ENCODE peak calls at places on chromosomes 13 and 19, in six cellular contexts. One of them, this sample, is unnamed.

GRCh38 chr13:22081430-22081829 is 410.6 kb downstream of the FGF9 start:
- DNase-seq in K562: no peak
- DNase-seq in SK-N-SH: no peak
- DNase-seq in GM12878: no peak
- DNase-seq in HepG2: no peak
- DNase-seq in HCT116: no peak
- DNase-seq in this sample: no peak

GRCh38 chr13:105037064-105037463 is 1498.4 kb downstream of the EFNB2 start:
- DNase-seq in SK-N-SH: no peak
- DNase-seq in K562: no peak
- DNase-seq in GM12878: no peak
- DNase-seq in HepG2: no peak
- DNase-seq in HCT116: no peak
- DNase-seq in this sample: no peak

GRCh38 chr19:58274771-58275199 is 4.0 kb upstream of the ZNF8 start:
- DNase-seq in HepG2: no peak
- DNase-seq in K562: no peak
- DNase-seq in HCT116: no peak
- DNase-seq in GM12878: no peak
- DNase-seq in SK-N-SH: no peak
- DNase-seq in this sample: no peak

GRCh38 chr13:42525035-42525504 is 48.9 kb upstream of the TNFSF11 start:
- DNase-seq in SK-N-SH: no peak
- DNase-seq in HCT116: no peak
- DNase-seq in HepG2: no peak
- DNase-seq in GM12878: no peak
- DNase-seq in K562: no peak
- DNase-seq in this sample: peak; percentile 27

GRCh38 chr13:32023698-32024097 is 7.9 kb upstream of the FRY start:
- DNase-seq in K562: no peak
- DNase-seq in SK-N-SH: no peak
- DNase-seq in HepG2: no peak
- DNase-seq in GM12878: no peak
- DNase-seq in HCT116: no peak
- DNase-seq in this sample: no peak

GRCh38 chr13:45464141-45464686 is 525 bp upstream of the COG3 start:
- DNase-seq in HepG2: no peak
- DNase-seq in SK-N-SH: no peak
- DNase-seq in K562: no peak
- DNase-seq in HCT116: no peak
- DNase-seq in GM12878: no peak
- DNase-seq in this sample: no peak

GRCh38 chr19:7751157-7751783 is 3.9 kb upstream of the CD209 start:
- DNase-seq in SK-N-SH: no peak
- DNase-seq in K562: no peak
- DNase-seq in HepG2: no peak
- DNase-seq in HCT116: no peak
- DNase-seq in GM12878: peak; percentile 56
- DNase-seq in this sample: no peak

GRCh38 chr13:44347301-44347700 is 26.3 kb upstream of the SERP2 start:
- DNase-seq in SK-N-SH: no peak
- DNase-seq in K562: no peak
- DNase-seq in HepG2: no peak
- DNase-seq in HCT116: no peak
- DNase-seq in GM12878: no peak
- DNase-seq in this sample: no peak

GRCh38 chr13:35164324-35164932 is 222.4 kb downstream of the NBEA start:
- DNase-seq in HCT116: peak; percentile 15
- DNase-seq in K562: peak; percentile 15
- DNase-seq in HepG2: peak; percentile 20
- DNase-seq in SK-N-SH: peak; percentile 16
- DNase-seq in GM12878: peak; percentile 40
- DNase-seq in this sample: peak; percentile 40

GRCh38 chr19:6737873-6738725 is 719 bp upstream of the GPR108 start:
- DNase-seq in HepG2: peak; percentile 87
- DNase-seq in SK-N-SH: no peak
- DNase-seq in GM12878: no peak
- DNase-seq in HCT116: no peak
- DNase-seq in K562: peak; percentile 32
- DNase-seq in this sample: peak; percentile 87

GRCh38 chr13:71218960-71219359 is 648.0 kb downstream of the DACH1 start:
- DNase-seq in HepG2: peak; percentile 7
- DNase-seq in HCT116: no peak
- DNase-seq in K562: no peak
- DNase-seq in GM12878: no peak
- DNase-seq in SK-N-SH: peak; percentile 5
- DNase-seq in this sample: peak; percentile 71

GRCh38 chr13:45456196-45456972 is 8.4 kb upstream of the COG3 start:
- DNase-seq in GM12878: no peak
- DNase-seq in K562: no peak
- DNase-seq in HCT116: no peak
- DNase-seq in HepG2: no peak
- DNase-seq in SK-N-SH: no peak
- DNase-seq in this sample: no peak

GRCh38 chr13:103698000-103698399 is 631.8 kb upstream of the SLC10A2 start:
- DNase-seq in K562: no peak
- DNase-seq in GM12878: no peak
- DNase-seq in HepG2: no peak
- DNase-seq in HCT116: no peak
- DNase-seq in SK-N-SH: no peak
- DNase-seq in this sample: peak; percentile 49

GRCh38 chr13:99941911-99942310 is 29.7 kb downstream of the ZIC5 start:
- DNase-seq in HCT116: no peak
- DNase-seq in HepG2: no peak
- DNase-seq in GM12878: no peak
- DNase-seq in SK-N-SH: no peak
- DNase-seq in K562: no peak
- DNase-seq in this sample: no peak

DNA sequence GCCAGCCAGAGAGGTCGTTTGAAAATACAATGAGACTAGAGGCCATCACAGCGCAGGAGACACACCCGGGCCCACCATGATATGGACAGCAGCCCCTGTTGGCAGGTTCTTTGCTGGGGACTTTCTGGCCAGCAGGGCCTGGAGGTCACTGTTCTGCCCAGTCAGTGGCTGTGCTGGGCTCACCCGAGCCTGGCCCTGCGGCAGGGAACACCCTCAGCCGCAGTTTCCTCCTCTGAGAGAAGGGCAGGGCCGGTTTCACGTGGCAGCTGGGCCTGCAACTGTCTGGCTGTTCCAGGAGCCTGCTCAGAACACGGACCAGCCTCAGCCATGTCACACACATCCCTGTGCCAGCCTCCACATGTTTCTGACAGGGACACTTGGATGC is 39.4 kb downstream of the ADPRHL1 start:
- DNase-seq in HepG2: no peak
- DNase-seq in K562: no peak
- DNase-seq in SK-N-SH: no peak
- DNase-seq in HCT116: no peak
- DNase-seq in GM12878: no peak
- DNase-seq in this sample: no peak
- TF ChIP-seq JUND in HepG2: no peak
- TF ChIP-seq JUND in K562: no peak
- TF ChIP-seq JUND in SK-N-SH: no peak
- TF ChIP-seq JUND in HCT116: no peak
- TF ChIP-seq JUND in GM12878: no peak
- TF ChIP-seq JUND in this sample: no peak

GRCh38 chr13:95154441-95154886 is 146.8 kb downstream of the ABCC4 start:
- DNase-seq in HepG2: no peak
- DNase-seq in K562: no peak
- DNase-seq in GM12878: no peak
- DNase-seq in SK-N-SH: no peak
- DNase-seq in HCT116: no peak
- DNase-seq in this sample: no peak
- TF ChIP-seq JUND in HepG2: no peak
- TF ChIP-seq JUND in K562: no peak
- TF ChIP-seq JUND in GM12878: no peak
- TF ChIP-seq JUND in SK-N-SH: no peak
- TF ChIP-seq JUND in HCT116: no peak
- TF ChIP-seq JUND in this sample: no peak

GRCh38 chr13:57527114-57527770 is 104.3 kb upstream of the PCDH17 start:
- DNase-seq in GM12878: no peak
- DNase-seq in HepG2: no peak
- DNase-seq in SK-N-SH: no peak
- DNase-seq in K562: no peak
- DNase-seq in HCT116: no peak
- DNase-seq in this sample: no peak
- TF ChIP-seq JUND in GM12878: no peak
- TF ChIP-seq JUND in HepG2: no peak
- TF ChIP-seq JUND in SK-N-SH: no peak
- TF ChIP-seq JUND in K562: no peak
- TF ChIP-seq JUND in HCT116: no peak
- TF ChIP-seq JUND in this sample: no peak

DNA sequence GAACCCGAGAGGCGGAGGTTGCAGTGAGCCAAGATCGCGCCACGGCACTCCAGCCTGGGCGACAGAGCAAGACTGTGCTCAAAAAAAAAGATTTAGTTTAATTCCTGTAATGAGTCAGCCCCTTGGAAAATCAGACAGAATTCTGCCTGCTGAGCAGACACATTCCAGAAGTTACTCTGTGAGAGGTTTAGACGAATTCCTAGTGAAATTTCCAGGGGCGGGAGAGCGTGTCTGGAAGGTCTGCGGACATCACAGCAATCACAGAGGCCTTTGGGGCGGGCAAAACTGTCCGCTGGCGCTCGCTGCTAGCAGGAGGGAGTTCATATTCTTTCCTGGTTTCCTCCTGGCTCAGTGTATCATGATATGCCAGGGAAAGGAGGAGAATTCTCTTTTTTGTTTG is 17.5 kb downstream of the MISP start:
- DNase-seq in HCT116: no peak
- DNase-seq in SK-N-SH: no peak
- DNase-seq in HepG2: no peak
- DNase-seq in K562: no peak
- DNase-seq in GM12878: no peak
- DNase-seq in this sample: no peak
- TF ChIP-seq JUND in HCT116: no peak
- TF ChIP-seq JUND in SK-N-SH: no peak
- TF ChIP-seq JUND in HepG2: no peak
- TF ChIP-seq JUND in K562: no peak
- TF ChIP-seq JUND in GM12878: no peak
- TF ChIP-seq JUND in this sample: no peak

DNA sequence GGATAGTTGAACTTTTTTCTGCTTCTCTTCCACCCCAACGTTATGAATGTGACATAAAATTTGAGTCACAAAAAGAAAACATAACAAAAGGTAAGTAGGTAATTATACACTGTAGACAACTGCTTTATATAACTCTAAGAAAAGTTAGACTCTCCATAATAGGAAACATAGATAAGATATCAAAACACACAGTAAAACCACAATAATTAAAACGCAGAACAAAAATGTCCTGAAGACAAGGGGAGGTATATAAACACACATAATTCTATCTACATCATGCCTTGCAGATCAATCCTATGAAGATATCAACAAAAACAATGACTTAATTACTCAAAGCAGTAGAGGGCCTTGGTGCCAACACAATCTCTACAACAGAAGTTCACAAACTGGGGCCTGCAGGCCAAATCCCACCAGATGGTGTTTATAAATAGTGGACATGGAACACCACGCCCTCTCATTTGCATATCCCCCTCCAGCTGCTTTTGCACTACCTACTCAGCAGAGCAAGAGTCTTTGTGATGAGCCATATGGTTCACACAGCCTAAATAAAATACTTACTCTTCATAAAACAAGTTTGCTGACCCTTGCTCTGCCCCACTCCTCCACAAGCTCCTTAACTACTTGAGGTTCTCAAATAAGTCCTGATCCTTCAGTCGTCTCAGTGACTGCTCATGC is 254.7 kb downstream of the KLF12 start:
- DNase-seq in SK-N-SH: no peak
- DNase-seq in HepG2: no peak
- DNase-seq in K562: no peak
- DNase-seq in GM12878: no peak
- DNase-seq in HCT116: no peak
- DNase-seq in this sample: no peak
- TF ChIP-seq JUND in SK-N-SH: no peak
- TF ChIP-seq JUND in HepG2: no peak
- TF ChIP-seq JUND in K562: no peak
- TF ChIP-seq JUND in GM12878: no peak
- TF ChIP-seq JUND in HCT116: no peak
- TF ChIP-seq JUND in this sample: no peak

DNA sequence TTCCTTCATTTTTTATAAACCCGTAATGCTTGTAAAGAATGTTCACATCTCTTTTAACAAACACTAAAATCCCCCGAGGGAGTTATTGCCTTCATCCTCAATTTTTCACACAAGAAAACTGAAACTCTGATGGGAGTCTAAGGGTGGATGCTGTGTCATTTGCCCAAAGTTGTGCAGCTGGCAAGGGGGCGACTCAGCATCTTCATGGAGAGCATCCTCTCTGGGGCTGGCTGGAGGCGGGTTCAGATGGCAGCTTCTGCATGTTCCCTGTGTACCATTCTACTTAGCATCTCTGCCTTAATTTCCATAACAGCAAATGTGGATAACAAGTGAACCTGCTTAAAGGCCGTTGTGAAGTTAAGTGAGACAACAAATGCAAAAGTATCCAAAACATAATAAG is 256.4 kb downstream of the IRS2 start:
- DNase-seq in HepG2: no peak
- DNase-seq in HCT116: no peak
- DNase-seq in GM12878: no peak
- DNase-seq in SK-N-SH: no peak
- DNase-seq in K562: no peak
- DNase-seq in this sample: no peak
- TF ChIP-seq JUND in HepG2: no peak
- TF ChIP-seq JUND in HCT116: no peak
- TF ChIP-seq JUND in GM12878: no peak
- TF ChIP-seq JUND in SK-N-SH: no peak
- TF ChIP-seq JUND in K562: no peak
- TF ChIP-seq JUND in this sample: no peak

GRCh38 chr19:27793644-27794443 is 1419.1 kb downstream of the UQCRFS1 start:
- DNase-seq in HCT116: peak; percentile 87
- DNase-seq in SK-N-SH: peak; percentile 85
- DNase-seq in K562: peak; percentile 83
- DNase-seq in GM12878: peak; percentile 71
- DNase-seq in HepG2: peak; percentile 92
- DNase-seq in this sample: peak; percentile 55

GRCh38 chr19:27796540-27796939 is 1416.4 kb downstream of the UQCRFS1 start:
- DNase-seq in HepG2: no peak
- DNase-seq in SK-N-SH: no peak
- DNase-seq in GM12878: no peak
- DNase-seq in K562: no peak
- DNase-seq in HCT116: no peak
- DNase-seq in this sample: no peak

GRCh38 chr19:27794444-27795042 is 1418.4 kb downstream of the UQCRFS1 start:
- DNase-seq in HCT116: no peak
- DNase-seq in SK-N-SH: no peak
- DNase-seq in GM12878: no peak
- DNase-seq in HepG2: peak; percentile 16
- DNase-seq in K562: peak; percentile 40
- DNase-seq in this sample: peak; percentile 45

GRCh38 chr19:27795369-27795768 is 1417.6 kb downstream of the UQCRFS1 start:
- DNase-seq in HCT116: no peak
- DNase-seq in SK-N-SH: no peak
- DNase-seq in GM12878: no peak
- DNase-seq in K562: no peak
- DNase-seq in HepG2: no peak
- DNase-seq in this sample: no peak

DNA sequence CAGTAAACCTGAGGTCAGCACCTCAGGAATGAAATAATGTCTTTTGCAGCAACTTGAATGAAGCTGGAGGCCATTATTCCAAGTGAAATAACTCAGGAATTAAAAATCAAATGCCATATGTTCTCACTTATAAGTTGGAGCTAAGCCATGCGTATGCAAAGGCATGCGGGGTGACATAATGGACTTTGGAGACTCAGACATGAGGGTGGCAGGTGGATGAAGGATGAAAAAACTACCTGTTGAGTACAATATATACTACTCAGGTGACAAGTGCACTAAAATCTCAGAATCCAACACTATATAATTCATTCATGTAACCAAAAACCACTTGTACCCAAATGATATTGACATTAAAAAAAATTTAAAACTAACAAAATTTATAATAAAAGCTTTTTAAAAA is 1416.9 kb downstream of the UQCRFS1 start:
- DNase-seq in SK-N-SH: no peak
- DNase-seq in HepG2: no peak
- DNase-seq in K562: no peak
- DNase-seq in HCT116: no peak
- DNase-seq in GM12878: no peak
- DNase-seq in this sample: no peak
- TF ChIP-seq JUND in SK-N-SH: no peak
- TF ChIP-seq JUND in HepG2: no peak
- TF ChIP-seq JUND in K562: no peak
- TF ChIP-seq JUND in HCT116: no peak
- TF ChIP-seq JUND in GM12878: no peak
- TF ChIP-seq JUND in this sample: no peak

This sample was measured in T47D.